ENCODE peak calls at places on chromosomes 5 and 9, in seven cellular contexts. Y is stimulated activated naive CD8-positive, alpha-beta T cell treated with anti-CD3 and anti-CD28 coated beads, Interleukin-15, amount 100 ng/mL, for 72 hours; G is GM23248; M is GM19239; A is T-helper 9 cell; Q is HuH-7.5; E is SK-N-SH. U is an unnamed sample.

GRCh38 chr5:19605846-19606407 is 382.1 kb downstream of the CDH18 start:
- DNase-seq in Y (no peak), G (no peak), M (no peak), A (no peak), Q (no peak), E (no peak), U (no peak)

GRCh38 chr5:1325870-1326546 is 18.9 kb downstream of the CLPTM1L start:
- DNase-seq in Y (no peak), G (peak; percentile 49), M (no peak), A (no peak), Q (no peak), E (no peak), U (peak; percentile 9)

GRCh38 chr5:37871023-37871815 is 31.4 kb upstream of the GDNF start:
- DNase-seq in Y (no peak), G (peak; percentile 91), M (no peak), A (no peak), Q (no peak), E (no peak), U (no peak)

GRCh38 chr9:121399126-121399882 is 29.3 kb upstream of the STOM start:
- DNase-seq in Y (no peak), G (peak; percentile 61), M (no peak), A (no peak), Q (no peak), E (no peak), U (peak; percentile 80)

GRCh38 chr9:133057006-133057405 is 4.8 kb upstream of the CEL start:
- DNase-seq in Y (no peak), G (no peak), M (no peak), A (no peak), Q (no peak), E (no peak), U (no peak)

GRCh38 chr5:139841549-139841948 is 45.9 kb downstream of the PSD2 start:
- DNase-seq in Y (no peak), G (no peak), M (no peak), A (no peak), Q (no peak), E (no peak), U (no peak)

GRCh38 chr9:131668439-131669233 is 71.2 kb downstream of the RAPGEF1 start:
- DNase-seq in Y (peak; percentile 68), G (peak; percentile 85), M (no peak), A (peak; percentile 60), Q (peak; percentile 50), E (peak; percentile 69), U (no peak)

GRCh38 chr9:70589571-70590263 is 175.3 kb upstream of the KLF9 start:
- DNase-seq in Y (no peak), G (peak; percentile 83), M (no peak), A (no peak), Q (no peak), E (no peak), U (no peak)

GRCh38 chr5:7814816-7815215 is 36.1 kb downstream of the CFAP90 start:
- DNase-seq in Y (no peak), G (no peak), M (no peak), A (no peak), Q (no peak), E (no peak), U (no peak)

GRCh38 chr9:33884856-33885701 is 68.1 kb downstream of the UBE2R2 start:
- DNase-seq in Y (no peak), G (peak; percentile 28), M (no peak), A (no peak), Q (no peak), E (peak; percentile 12), U (no peak)

GRCh38 chr9:107711528-107711927 is 222.0 kb upstream of the KLF4 start:
- DNase-seq in Y (no peak), G (peak; percentile 85), M (no peak), A (no peak), Q (no peak), E (peak; percentile 25), U (no peak)

GRCh38 chr5:176892663-176893062 is 6.5 kb downstream of the HK3 start:
- DNase-seq in Y (no peak), G (no peak), M (no peak), A (no peak), Q (no peak), E (peak; percentile 45), U (no peak)

GRCh38 chr9:93081081-93081529 is 14.9 kb upstream of the CARD19 start:
- DNase-seq in Y (no peak), G (peak; percentile 54), M (no peak), A (no peak), Q (no peak), E (peak; percentile 17), U (no peak)

GRCh38 chr5:155418960-155419579 is 405.5 kb downstream of the KIF4B start:
- DNase-seq in Y (no peak), G (no peak), M (no peak), A (no peak), Q (no peak), E (no peak), U (no peak)

GRCh38 chr9:110555971-110556370 is 23.6 kb downstream of the SVEP1 start:
- DNase-seq in Y (no peak), G (peak; percentile 89), M (no peak), A (no peak), Q (peak; percentile 22), E (no peak), U (no peak)

GRCh38 chr5:82635561-82636288 is 357.6 kb upstream of the RPS23 start:
- DNase-seq in Y (no peak), G (peak; percentile 68), M (no peak), A (no peak), Q (peak; percentile 48), E (no peak), U (no peak)

GRCh38 chr5:176776916-176777315 is 33.4 kb upstream of the UNC5A start:
- DNase-seq in Y (no peak), G (no peak), M (no peak), A (no peak), Q (no peak), E (no peak), U (no peak)

GRCh38 chr9:211557-211956 is 3.1 kb upstream of the DOCK8 start:
- DNase-seq in Y (no peak), G (peak; percentile 20), M (no peak), A (no peak), Q (no peak), E (no peak), U (no peak)

GRCh38 chr5:175822225-175822624 is 49.2 kb upstream of the CPLX2 start:
- DNase-seq in Y (no peak), G (no peak), M (no peak), A (no peak), Q (no peak), E (no peak), U (no peak)

GRCh38 chr5:141192110-141192725 is at the start of gene PCDHB10:
- DNase-seq in Y (no peak), G (peak; percentile 54), M (no peak), A (peak; percentile 16), Q (peak; percentile 83), E (peak; percentile 53), U (peak; percentile 76)

GRCh38 chr9:127835930-127836586 is 18.4 kb downstream of the ENG start:
- DNase-seq in Y (no peak), G (peak; percentile 93), M (no peak), A (no peak), Q (no peak), E (no peak), U (no peak)